ENCODE peak calls at places on chromosomes 7 and 10, in five cellular contexts. K is HCT116, U is tibial nerve, W is tibial artery, V is pancreas. B is an unnamed sample. For H3K27me3, the result is how much of the 10 kb centered on the place peaks cover.

GRCh38 chr10:13087986-13088618 is 11.9 kb upstream of the OPTN start:
- DNase-seq in K (peak), U (peak), W (no peak), V (no peak), B (peak)

GRCh38 chr7:4174884-4175283 is 507.2 kb upstream of the FOXK1 start:
- DNase-seq in K (no peak), U (no peak), W (no peak), V (no peak), B (no peak)

GRCh38 chr7:130669051-130669700 is 628 bp upstream of the COPG2 start:
- DNase-seq in K (no peak), U (peak), W (no peak), V (no peak), B (no peak)

GRCh38 chr10:30063098-30063497 is 3.7 kb upstream of the JCAD start:
- DNase-seq in K (no peak), U (no peak), W (no peak), V (no peak), B (peak)

GRCh38 chr7:1193593-1194424 is 33.8 kb upstream of the ZFAND2A start:
- DNase-seq in K (peak), U (no peak), W (no peak), V (peak), B (no peak)

GRCh38 chr10:14340051-14340744 is 9.5 kb upstream of the FRMD4A start:
- DNase-seq in K (no peak), U (no peak), W (no peak), V (no peak), B (no peak)

GRCh38 chr10:34587002-34587740 is 227.9 kb downstream of the PARD3 start:
- DNase-seq in K (no peak), U (no peak), W (no peak), V (no peak), B (no peak)

GRCh38 chr10:51879238-51879637 is 179.8 kb upstream of the CSTF2T start:
- DNase-seq in K (no peak), U (no peak), W (peak), V (no peak), B (peak)

GRCh38 chr7:117458977-117459583 is 20.7 kb upstream of the CFTR start:
- DNase-seq in K (peak), U (no peak), W (no peak), V (no peak), B (peak)

GRCh38 chr7:41385996-41386395 is 316.9 kb downstream of the INHBA start:
- DNase-seq in K (no peak), U (no peak), W (no peak), V (no peak), B (no peak)

GRCh38 chr7:82810558-82811259 is 352.0 kb downstream of the PCLO start:
- DNase-seq in K (peak), U (peak), W (no peak), V (no peak), B (no peak)

GRCh38 chr7:5396542-5396941 is 27.1 kb downstream of the TNRC18 start:
- DNase-seq in K (peak), U (peak), W (no peak), V (no peak), B (no peak)

GRCh38 chr10:6476989-6477388 is 103.1 kb downstream of the PRKCQ start:
- DNase-seq in K (no peak), U (no peak), W (no peak), V (no peak), B (no peak)

GRCh38 chr10:53314856-53315255 is 542.3 kb upstream of the MBL2 start:
- DNase-seq in K (no peak), U (no peak), W (no peak), V (no peak), B (no peak)

GRCh38 chr10:91665842-91666241 is 33.0 kb upstream of the PPP1R3C start:
- DNase-seq in K (no peak), U (no peak), W (no peak), V (no peak), B (no peak)

GRCh38 chr7:87147500-87147899 is 4.8 kb upstream of the DMTF1 start:
- DNase-seq in K (no peak), U (no peak), W (no peak), V (no peak), B (no peak)

GRCh38 chr10:6259153-6259552 is 56.4 kb downstream of the PFKFB3 start:
- DNase-seq in K (no peak), U (no peak), W (no peak), V (no peak), B (no peak)

GRCh38 chr10:22723343-22723779 is 9.0 kb upstream of the PIP4K2A start:
- DNase-seq in K (no peak), U (no peak), W (no peak), V (no peak), B (no peak)

GRCh38 chr7:2540133-2540532 is 15.2 kb downstream of the BRAT1 start:
- DNase-seq in K (no peak), U (no peak), W (peak), V (no peak), B (no peak)

GRCh38 chr7:7114575-7115291 is 67.6 kb upstream of the C1GALT1 start:
- DNase-seq in K (no peak), U (no peak), W (no peak), V (no peak), B (no peak)

GRCh38 chr7:71286924-71287323 is 155.0 kb downstream of the GALNT17 start:
- DNase-seq in K (no peak), U (no peak), W (no peak), V (no peak), B (no peak)

GRCh38 chr7:44347546-44348114 is 22.2 kb upstream of the CAMK2B start:
- DNase-seq in K (no peak), U (no peak), W (no peak), V (no peak), B (no peak)

GRCh38 chr10:24901686-24902399 is 50.6 kb downstream of the PRTFDC1 start:
- DNase-seq in K (peak), U (no peak), W (no peak), V (peak), B (peak)

GRCh38 chr10:7239312-7239985 is 171.4 kb downstream of the SFMBT2 start:
- DNase-seq in K (no peak), U (no peak), W (no peak), V (no peak), B (no peak)

GRCh38 chr7:51350195-51350896 is 33.7 kb upstream of the COBL start:
- DNase-seq in K (peak), U (no peak), W (no peak), V (no peak), B (no peak)
- H3K27ac ChIP-seq in K (no peak), U (no peak), W (no peak), V (no peak), B (no peak)

GRCh38 chr7:96987719-96988118 is 17.6 kb upstream of the DLX6 start:
- DNase-seq in K (no peak), U (no peak), W (no peak), V (no peak), B (no peak)
- H3K27me3 ChIP-seq in K (half or more), U (under half), W (under half), V (under half), B (under half)

GRCh38 chr10:101293007-101293723 is 60.8 kb upstream of the BTRC start:
- DNase-seq in K (no peak), U (no peak), W (no peak), V (no peak), B (no peak)
- H3K4me3 ChIP-seq in K (no peak), U (no peak), W (peak), V (no peak), B (no peak)

GRCh38 chr10:102596506-102596971 is 47.7 kb upstream of the TRIM8 start:
- DNase-seq in K (peak), U (peak), W (peak), V (peak), B (peak)

GRCh38 chr10:102595293-102595692 is 49.0 kb upstream of the TRIM8 start:
- DNase-seq in K (no peak), U (no peak), W (no peak), V (no peak), B (no peak)

GRCh38 chr10:102593074-102593803 is 51.0 kb upstream of the TRIM8 start:
- DNase-seq in K (no peak), U (no peak), W (no peak), V (no peak), B (peak)

GRCh38 chr10:102595914-102596313 is 48.4 kb upstream of the TRIM8 start:
- DNase-seq in K (no peak), U (no peak), W (no peak), V (no peak), B (no peak)

GRCh38 chr10:102593804-102594079 is 50.5 kb upstream of the TRIM8 start:
- DNase-seq in K (no peak), U (no peak), W (no peak), V (no peak), B (no peak)
- H3K27ac ChIP-seq in K (no peak), U (no peak), W (no peak), V (no peak), B (no peak)

DNA sequence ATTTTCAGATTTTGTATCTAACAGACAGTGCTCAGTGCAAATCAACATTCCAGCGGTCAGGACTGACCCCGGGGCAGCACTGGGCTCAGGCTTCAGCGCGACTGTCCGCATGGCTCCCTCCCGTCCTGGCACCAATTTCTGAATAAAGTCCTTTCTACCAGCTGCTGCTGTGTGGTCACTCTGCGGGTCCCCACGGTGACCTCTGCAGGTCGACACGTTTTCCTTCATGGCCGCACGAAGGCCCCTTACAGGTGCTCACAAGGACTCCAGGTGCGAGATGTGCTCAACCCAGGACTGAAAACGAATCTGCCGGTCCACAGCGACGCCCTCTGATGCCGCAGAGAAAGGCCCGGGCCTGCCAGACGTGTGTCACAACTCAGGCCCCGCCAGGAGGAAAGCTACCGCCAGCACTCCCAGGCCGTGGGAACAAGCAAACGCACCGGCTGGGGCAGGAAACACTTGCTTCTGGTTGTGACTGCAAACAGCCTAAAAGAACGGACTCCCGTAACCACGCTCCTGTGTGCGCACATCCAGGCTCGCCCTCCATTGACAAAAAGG is 3.7 kb upstream of the UTF1 start:
- DNase-seq in K (no peak), U (no peak), W (no peak), V (no peak), B (no peak)
- H3K27me3 ChIP-seq in K (under half), U (under half), W (under half), V (under half), B (under half)

DNA sequence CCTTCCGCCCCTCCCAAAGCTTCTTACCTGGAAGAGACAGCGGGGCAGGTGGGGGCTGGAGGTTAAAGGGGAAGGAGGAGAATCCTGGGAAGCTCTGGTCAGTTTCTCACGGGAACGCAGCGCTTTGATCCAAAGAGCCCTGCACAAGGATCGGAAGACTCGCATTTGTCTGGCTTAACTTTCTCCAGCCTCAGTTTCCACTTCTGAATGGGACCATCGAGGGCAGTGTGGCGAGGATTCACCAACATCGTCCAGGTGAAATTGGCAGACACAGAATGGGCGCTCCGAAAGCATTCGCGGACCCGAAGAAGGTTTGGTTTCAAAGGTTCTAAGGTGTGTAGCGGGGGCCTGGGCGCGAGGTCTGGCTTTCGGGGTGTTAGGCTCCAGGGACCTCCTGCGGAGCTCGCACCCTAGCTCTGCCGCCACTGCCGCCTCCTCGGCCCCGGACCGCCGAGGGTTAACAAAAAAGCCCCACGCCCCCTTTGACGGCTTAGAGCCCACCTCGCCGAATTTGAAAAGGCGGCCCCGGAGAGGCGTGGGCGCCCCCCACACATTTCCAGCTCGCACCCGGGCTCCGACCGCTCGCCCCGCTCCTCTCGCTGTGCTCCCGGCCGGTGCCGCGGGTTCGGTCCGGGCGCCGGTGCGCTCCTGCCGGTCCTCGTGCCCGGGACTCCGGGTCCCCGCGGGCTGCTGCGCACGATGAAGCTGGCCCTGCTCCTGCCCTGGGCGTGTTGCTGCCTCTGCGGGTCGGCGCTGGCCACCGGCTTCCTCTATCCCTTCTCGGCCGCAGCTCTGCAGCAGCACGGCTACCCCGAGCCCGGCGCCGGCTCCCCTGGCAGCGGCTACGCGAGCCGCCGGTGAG is at the start of gene COL26A1:
- DNase-seq in K (no peak), U (no peak), W (no peak), V (peak), B (no peak)
- H3K4me3 ChIP-seq in K (peak), U (peak), W (peak), V (peak), B (no peak)

GRCh38 chr10:96456296-96456840 is 57.4 kb downstream of the TLL2 start:
- DNase-seq in K (no peak), U (no peak), W (no peak), V (no peak), B (no peak)
- H3K27ac ChIP-seq in K (no peak), U (no peak), W (no peak), V (no peak), B (no peak)

GRCh38 chr10:99524050-99524666 is 8.6 kb upstream of the NKX2-3 start:
- DNase-seq in K (no peak), U (no peak), W (no peak), V (no peak), B (no peak)

GRCh38 chr10:99522078-99522479 is 10.7 kb upstream of the NKX2-3 start:
- DNase-seq in K (no peak), U (no peak), W (no peak), V (no peak), B (no peak)

GRCh38 chr10:99523251-99523773 is 9.4 kb upstream of the NKX2-3 start:
- DNase-seq in K (no peak), U (no peak), W (no peak), V (no peak), B (no peak)

GRCh38 chr10:99521474-99522077 is 11.2 kb upstream of the NKX2-3 start:
- DNase-seq in K (no peak), U (no peak), W (no peak), V (no peak), B (no peak)

DNA sequence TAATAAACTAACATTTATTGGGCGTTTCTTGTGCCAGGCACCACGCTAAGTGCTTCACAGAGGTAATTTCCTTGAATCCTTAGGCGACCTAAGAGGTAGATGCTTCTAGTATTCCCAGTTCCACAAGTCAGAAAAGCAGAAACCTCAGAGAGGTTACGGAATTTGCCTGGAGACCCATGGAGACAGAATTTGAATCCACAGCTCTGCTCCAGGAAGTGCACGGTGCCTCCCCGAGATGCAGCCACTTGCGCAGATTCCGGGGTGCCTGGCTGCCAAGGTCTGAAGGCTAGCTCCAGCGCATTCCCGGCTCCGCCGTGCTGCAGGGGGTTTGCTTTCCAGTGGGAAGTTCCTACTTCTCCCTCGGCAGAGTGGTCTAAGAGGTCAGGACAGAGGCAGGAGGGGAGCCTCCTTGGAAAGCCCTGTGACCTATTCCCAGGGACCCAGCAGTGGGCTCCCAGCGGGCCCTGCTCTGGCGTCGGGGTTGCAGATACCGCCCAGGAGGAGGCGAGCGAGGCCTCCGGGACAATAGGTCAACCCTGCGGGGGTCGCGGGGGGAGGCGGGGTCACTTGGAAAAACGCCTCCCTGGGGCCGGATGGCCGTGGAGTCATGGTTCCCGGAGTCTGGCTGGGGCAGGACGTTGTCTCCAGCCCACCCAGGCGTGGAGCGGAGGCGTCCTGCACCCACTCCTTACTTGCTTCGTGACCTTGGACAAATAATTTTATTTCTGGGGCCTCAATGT is 10.1 kb upstream of the NKX2-3 start:
- DNase-seq in K (no peak), U (no peak), W (no peak), V (no peak), B (no peak)
- H3K27me3 ChIP-seq in K (under half), U (under half), W (under half), V (under half), B (under half)